ENCODE peak calls at places on chromosomes 12 and 14, in ten cellular contexts. B is K562, W is GM12878, Z is psoas muscle, U is BJ, T is DND-41, A is foreskin fibroblast, P is mucosa of descending colon, Q is astrocyte of the cerebellum, M is OCI-LY7. C is an unnamed sample.

GRCh38 chr12:96878704-96879103 is 28.4 kb upstream of the NEDD1 start:
- DNase-seq in B (no peak), W (no peak), Z (no peak), U (peak; percentile 61), T (no peak), A (no peak), P (no peak), Q (peak; percentile 62), M (no peak), C (no peak)

GRCh38 chr12:3088251-3088650 is 11.1 kb downstream of the TSPAN9 start:
- DNase-seq in B (no peak), W (no peak), Z (no peak), U (no peak), T (no peak), A (no peak), P (no peak), Q (no peak), M (no peak), C (no peak)

GRCh38 chr14:67580336-67581230 is 19.5 kb downstream of the PIGH start:
- DNase-seq in B (no peak), W (no peak), Z (no peak), U (no peak), T (no peak), A (no peak), P (no peak), Q (no peak), M (no peak), C (no peak)

GRCh38 chr12:92421701-92422100 is 276.1 kb upstream of the BTG1 start:
- DNase-seq in B (no peak), W (no peak), Z (no peak), U (no peak), T (no peak), A (peak; percentile 61), P (no peak), Q (no peak), M (no peak), C (no peak)

GRCh38 chr14:91354979-91355685 is 62.5 kb downstream of the CCDC88C start:
- DNase-seq in B (peak; percentile 49), W (no peak), Z (no peak), U (no peak), T (no peak), A (no peak), P (peak; percentile 76), Q (no peak), M (peak; percentile 78), C (peak; percentile 71)

GRCh38 chr14:54901380-54902142 is 1.1 kb downstream of the GCH1 start:
- DNase-seq in B (no peak), W (no peak), Z (no peak), U (no peak), T (peak; percentile 24), A (no peak), P (peak; percentile 49), Q (no peak), M (peak; percentile 13), C (peak; percentile 52)

GRCh38 chr14:73325063-73325462 is 87.8 kb downstream of the PAPLN start:
- DNase-seq in B (no peak), W (no peak), Z (no peak), U (no peak), T (no peak), A (no peak), P (no peak), Q (no peak), M (no peak), C (no peak)

GRCh38 chr14:104886690-104887622 is 21.9 kb downstream of the CEP170B start:
- DNase-seq in B (no peak), W (no peak), Z (peak; percentile 51), U (no peak), T (no peak), A (no peak), P (peak; percentile 23), Q (no peak), M (no peak), C (peak; percentile 16)

GRCh38 chr12:89349814-89350213 is 2.5 kb downstream of the DUSP6 start:
- DNase-seq in B (no peak), W (no peak), Z (no peak), U (no peak), T (peak; percentile 54), A (peak; percentile 49), P (no peak), Q (no peak), M (no peak), C (no peak)

GRCh38 chr12:78181544-78182162 is 351.0 kb downstream of the NAV3 start:
- DNase-seq in B (no peak), W (no peak), Z (no peak), U (no peak), T (no peak), A (no peak), P (peak; percentile 9), Q (peak; percentile 38), M (peak; percentile 29), C (no peak)

GRCh38 chr12:70366581-70367267 is 634 bp downstream of the KCNMB4 start:
- DNase-seq in B (peak; percentile 11), W (no peak), Z (peak; percentile 65), U (no peak), T (peak; percentile 64), A (peak; percentile 20), P (peak; percentile 55), Q (no peak), M (peak; percentile 83), C (peak; percentile 66)

GRCh38 chr12:45989857-45990467 is 412 bp downstream of the SCAF11 start:
- DNase-seq in B (peak; percentile 36), W (no peak), Z (peak; percentile 85), U (no peak), T (peak; percentile 75), A (peak; percentile 30), P (peak; percentile 83), Q (no peak), M (no peak), C (peak; percentile 44)

GRCh38 chr12:20798561-20798960 is 11.9 kb upstream of the SLCO1B3 start:
- DNase-seq in B (no peak), W (no peak), Z (no peak), U (no peak), T (no peak), A (no peak), P (no peak), Q (peak; percentile 23), M (peak; percentile 5), C (no peak)

GRCh38 chr12:85805654-85806053 is 30.6 kb downstream of the RASSF9 start:
- DNase-seq in B (no peak), W (no peak), Z (no peak), U (no peak), T (no peak), A (peak; percentile 45), P (no peak), Q (peak; percentile 50), M (no peak), C (no peak)

GRCh38 chr14:64745511-64746041 is 41.4 kb downstream of the PLEKHG3 start:
- DNase-seq in B (no peak), W (no peak), Z (peak; percentile 66), U (no peak), T (no peak), A (no peak), P (no peak), Q (no peak), M (no peak), C (no peak)
- TF ChIP-seq CTCF in B (no peak), W (no peak), Z (no peak), U (peak; percentile 33), T (no peak), A (no peak), P (no peak), Q (peak; percentile 19), M (no peak), C (no peak)

GRCh38 chr14:77033622-77034521 is 5.4 kb upstream of the IRF2BPL start:
- DNase-seq in B (no peak), W (peak; percentile 72), Z (peak; percentile 88), U (no peak), T (peak; percentile 62), A (peak; percentile 88), P (peak; percentile 90), Q (no peak), M (peak; percentile 84), C (peak; percentile 70)
- H3K4me3 ChIP-seq in B (no peak overlapping the region), W (peak overlapping the region; percentile 78), Z (peak overlapping the region; percentile 65), U (peak overlapping the region; percentile 62), T (peak overlapping the region; percentile 64), A (peak overlapping the region; percentile 52), P (peak overlapping the region; percentile 17), Q (peak overlapping the region; percentile 43), M (peak overlapping the region; percentile 70), C (peak overlapping the region; percentile 40)

GRCh38 chr14:102776761-102777710 is at the start of gene TRAF3:
- DNase-seq in B (peak; percentile 85), W (no peak), Z (peak; percentile 80), U (no peak), T (peak; percentile 71), A (peak; percentile 68), P (peak; percentile 81), Q (peak; percentile 16), M (peak; percentile 70), C (peak; percentile 89)

GRCh38 chr14:102775855-102776760 is 1.1 kb upstream of the TRAF3 start:
- DNase-seq in B (no peak), W (no peak), Z (no peak), U (no peak), T (no peak), A (peak; percentile 72), P (peak; percentile 63), Q (peak; percentile 19), M (no peak), C (no peak)

GRCh38 chr14:102777711-102778615 is 714 bp downstream of the TRAF3 start:
- DNase-seq in B (peak; percentile 66), W (no peak), Z (no peak), U (no peak), T (peak; percentile 15), A (no peak), P (peak; percentile 58), Q (peak; percentile 8), M (peak; percentile 19), C (peak; percentile 29)

GRCh38 chr14:102772781-102773570 is 4.3 kb upstream of the TRAF3 start:
- DNase-seq in B (no peak), W (no peak), Z (no peak), U (no peak), T (peak; percentile 21), A (no peak), P (no peak), Q (no peak), M (peak; percentile 48), C (no peak)

DNA sequence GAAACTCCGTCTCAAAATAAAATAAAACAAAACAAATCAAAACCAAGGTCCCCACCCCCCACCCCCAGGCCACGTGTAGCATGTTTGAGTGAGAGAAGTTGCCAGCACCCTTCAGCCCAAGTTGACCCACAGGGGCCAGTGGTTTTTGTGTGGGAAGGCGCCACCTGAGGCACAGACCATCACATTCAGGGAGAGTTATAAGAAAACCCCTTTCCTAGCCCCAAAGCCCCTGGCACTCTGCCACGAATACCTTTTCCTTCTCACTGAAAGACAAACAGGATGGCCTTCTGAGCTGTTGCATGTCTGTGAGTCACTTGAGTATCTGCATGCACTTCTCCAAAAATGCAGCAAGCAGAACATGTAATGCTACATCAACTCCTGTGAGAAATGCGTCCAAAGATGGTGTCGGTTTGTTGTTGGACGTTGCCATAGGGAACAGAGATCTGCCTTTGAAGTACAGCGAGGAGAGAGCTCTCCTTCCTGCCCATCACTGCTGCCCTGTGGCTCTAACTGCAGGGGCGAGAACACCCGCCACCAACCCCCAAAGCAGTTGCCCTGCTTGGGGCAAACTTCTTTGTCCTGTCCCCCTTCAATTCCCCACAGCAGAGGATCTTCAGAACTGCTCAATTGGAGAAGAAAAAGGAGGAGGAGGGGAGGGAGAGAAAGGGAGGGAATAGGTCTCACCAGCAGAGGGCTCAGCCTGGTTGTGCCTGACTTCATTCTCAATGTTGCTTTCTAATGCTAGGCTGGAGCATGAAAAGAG is 2.7 kb upstream of the TRAF3 start:
- DNase-seq in B (peak; percentile 29), W (peak; percentile 96), Z (no peak), U (no peak), T (peak; percentile 57), A (peak; percentile 65), P (peak; percentile 52), Q (peak; percentile 69), M (peak; percentile 67), C (peak; percentile 65)
- TF ChIP-seq CTCF in B (peak; percentile 72), W (peak; percentile 85), Z (peak; percentile 66), U (peak; percentile 89), T (peak; percentile 87), A (peak; percentile 91), P (peak; percentile 57), Q (peak; percentile 93), M (peak; percentile 84), C (peak; percentile 67)

GRCh38 chr12:95787274-95787814 is 3.2 kb downstream of the NTN4 start:
- DNase-seq in B (no peak), W (no peak), Z (no peak), U (no peak), T (no peak), A (no peak), P (no peak), Q (no peak), M (no peak), C (no peak)
- H3K4me3 ChIP-seq in B (no peak overlapping the region), W (no peak overlapping the region), Z (no peak overlapping the region), U (no peak overlapping the region), T (no peak overlapping the region), A (no peak overlapping the region), P (no peak overlapping the region), Q (no peak overlapping the region), M (no peak overlapping the region), C (no peak overlapping the region)